ENCODE peak calls at places on chromosomes 4 and X, in four cellular contexts. One of them, this sample, is unnamed.

GRCh38 chrX:19462231-19462630 is 53.1 kb downstream of the MAP3K15 start:
- DNase-seq in HepG2: no peak
- DNase-seq in GM12878: no peak
- DNase-seq in WTC11: no peak
- DNase-seq in this sample: no peak

GRCh38 chrX:122218666-122219065 is 965.4 kb upstream of the GRIA3 start:
- DNase-seq in HepG2: no peak
- DNase-seq in WTC11: no peak
- DNase-seq in GM12878: no peak
- DNase-seq in this sample: no peak

GRCh38 chrX:129641941-129642340 is 12.8 kb downstream of the APLN start:
- DNase-seq in WTC11: no peak
- DNase-seq in GM12878: no peak
- DNase-seq in HepG2: no peak
- DNase-seq in this sample: no peak

GRCh38 chr4:10998826-10999225 is 314.3 kb upstream of the CLNK start:
- DNase-seq in WTC11: no peak
- DNase-seq in GM12878: no peak
- DNase-seq in HepG2: no peak
- DNase-seq in this sample: no peak

GRCh38 chrX:16786791-16787735 is 797 bp downstream of the TXLNG start:
- DNase-seq in HepG2: no peak
- DNase-seq in WTC11: peak; percentile 24
- DNase-seq in GM12878: no peak
- DNase-seq in this sample: peak; percentile 60

GRCh38 chr4:106305435-106306055 is 10.5 kb downstream of the TBCK start:
- DNase-seq in WTC11: no peak
- DNase-seq in GM12878: no peak
- DNase-seq in HepG2: no peak
- DNase-seq in this sample: no peak

GRCh38 chr4:100657187-100657586 is 139.4 kb upstream of the EMCN start:
- DNase-seq in GM12878: no peak
- DNase-seq in HepG2: no peak
- DNase-seq in WTC11: no peak
- DNase-seq in this sample: no peak

GRCh38 chr4:743463-744211 is 38.0 kb downstream of the PCGF3 start:
- DNase-seq in WTC11: no peak
- DNase-seq in HepG2: no peak
- DNase-seq in GM12878: no peak
- DNase-seq in this sample: no peak

GRCh38 chr4:27018076-27018475 is 157.4 kb downstream of the STIM2 start:
- DNase-seq in GM12878: no peak
- DNase-seq in WTC11: no peak
- DNase-seq in HepG2: no peak
- DNase-seq in this sample: no peak

GRCh38 chr4:74900862-74901261 is 32.1 kb upstream of the PARM1 start:
- DNase-seq in WTC11: no peak
- DNase-seq in HepG2: no peak
- DNase-seq in GM12878: no peak
- DNase-seq in this sample: no peak

GRCh38 chrX:46582325-46582724 is 8.8 kb downstream of the CHST7 start:
- DNase-seq in GM12878: no peak
- DNase-seq in HepG2: no peak
- DNase-seq in WTC11: no peak
- DNase-seq in this sample: no peak

GRCh38 chr4:24174622-24175021 is 284.8 kb upstream of the PPARGC1A start:
- DNase-seq in GM12878: no peak
- DNase-seq in WTC11: no peak
- DNase-seq in HepG2: no peak
- DNase-seq in this sample: no peak

GRCh38 chr4:152459326-152459725 is 76.6 kb downstream of the FBXW7 start:
- DNase-seq in HepG2: no peak
- DNase-seq in GM12878: no peak
- DNase-seq in WTC11: no peak
- DNase-seq in this sample: no peak

GRCh38 chr4:153075836-153076235 is 128.4 kb upstream of the TRIM2 start:
- DNase-seq in GM12878: no peak
- DNase-seq in WTC11: no peak
- DNase-seq in HepG2: no peak
- DNase-seq in this sample: no peak

GRCh38 chr4:54840992-54841768 is 183.4 kb downstream of the KIT start:
- DNase-seq in GM12878: no peak
- DNase-seq in WTC11: no peak
- DNase-seq in HepG2: no peak
- DNase-seq in this sample: no peak

GRCh38 chr4:42329421-42329820 is 67.9 kb upstream of the SHISA3 start:
- DNase-seq in GM12878: no peak
- DNase-seq in WTC11: no peak
- DNase-seq in HepG2: no peak
- DNase-seq in this sample: no peak
- TF ChIP-seq CREM in GM12878: no peak
- TF ChIP-seq CREM in WTC11: no peak
- TF ChIP-seq CREM in HepG2: no peak
- TF ChIP-seq CREM in this sample: no peak

DNA sequence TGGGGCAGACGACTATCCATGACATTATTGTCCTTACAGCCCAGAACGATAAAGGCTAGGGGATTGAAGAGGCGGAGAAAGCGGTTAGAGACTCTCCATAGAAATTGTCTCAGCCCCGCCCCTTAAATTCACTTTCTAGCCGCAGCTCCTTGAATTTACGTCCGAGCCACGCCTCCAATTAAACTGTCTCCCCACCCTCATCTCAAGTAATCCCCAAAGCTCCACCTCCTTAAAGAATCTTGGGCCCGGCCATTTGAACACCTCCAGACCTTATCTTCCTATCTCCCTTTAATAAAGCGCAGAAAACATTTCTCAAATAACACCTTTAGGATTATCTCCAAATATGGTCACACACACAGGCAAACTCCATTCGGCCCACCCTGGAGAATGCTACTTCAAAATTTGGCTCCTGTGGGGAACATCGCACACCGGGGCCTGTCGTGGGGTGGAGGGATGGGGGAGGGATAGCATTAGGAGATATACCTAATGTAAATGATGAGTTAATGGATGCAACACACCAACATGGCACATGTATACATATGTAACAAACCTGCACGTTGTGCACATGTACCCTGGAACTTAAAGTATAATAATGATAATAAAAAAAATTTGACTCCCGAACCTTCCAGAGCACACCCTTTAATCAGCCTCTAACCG is 7.2 kb upstream of the MAGIX start:
- DNase-seq in GM12878: no peak
- DNase-seq in HepG2: no peak
- DNase-seq in WTC11: peak; percentile 56
- DNase-seq in this sample: peak; percentile 79
- TF ChIP-seq CREM in GM12878: no peak
- TF ChIP-seq CREM in HepG2: no peak
- TF ChIP-seq CREM in WTC11: no peak
- TF ChIP-seq CREM in this sample: no peak

DNA sequence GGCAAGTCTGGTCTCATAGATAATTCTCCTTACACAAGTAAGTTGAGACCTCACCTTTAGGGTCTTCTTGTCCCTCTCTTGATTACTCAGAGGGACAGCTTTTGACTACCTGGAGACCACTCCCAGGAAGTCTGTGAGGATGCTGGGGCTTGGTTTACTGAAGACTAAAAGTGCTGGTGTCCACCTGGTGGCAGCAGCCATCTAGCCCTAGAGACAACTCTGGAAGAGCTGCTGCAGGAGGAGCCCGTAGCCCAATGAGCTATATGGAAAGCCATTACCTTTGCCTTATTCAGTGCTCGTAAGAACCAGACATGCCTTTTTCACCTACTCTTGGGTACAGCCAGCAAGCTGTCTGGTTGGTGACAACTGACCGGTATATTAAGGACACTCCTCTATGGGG is 7.3 kb downstream of the FGFBP2 start:
- DNase-seq in HepG2: no peak
- DNase-seq in WTC11: no peak
- DNase-seq in GM12878: no peak
- DNase-seq in this sample: no peak
- TF ChIP-seq CREM in HepG2: no peak
- TF ChIP-seq CREM in WTC11: no peak
- TF ChIP-seq CREM in GM12878: no peak
- TF ChIP-seq CREM in this sample: no peak

GRCh38 chr4:84177831-84178230 is 321.3 kb downstream of the NKX6-1 start:
- DNase-seq in GM12878: no peak
- DNase-seq in HepG2: no peak
- DNase-seq in WTC11: no peak
- DNase-seq in this sample: no peak
- TF ChIP-seq CREM in GM12878: no peak
- TF ChIP-seq CREM in HepG2: no peak
- TF ChIP-seq CREM in WTC11: no peak
- TF ChIP-seq CREM in this sample: no peak

DNA sequence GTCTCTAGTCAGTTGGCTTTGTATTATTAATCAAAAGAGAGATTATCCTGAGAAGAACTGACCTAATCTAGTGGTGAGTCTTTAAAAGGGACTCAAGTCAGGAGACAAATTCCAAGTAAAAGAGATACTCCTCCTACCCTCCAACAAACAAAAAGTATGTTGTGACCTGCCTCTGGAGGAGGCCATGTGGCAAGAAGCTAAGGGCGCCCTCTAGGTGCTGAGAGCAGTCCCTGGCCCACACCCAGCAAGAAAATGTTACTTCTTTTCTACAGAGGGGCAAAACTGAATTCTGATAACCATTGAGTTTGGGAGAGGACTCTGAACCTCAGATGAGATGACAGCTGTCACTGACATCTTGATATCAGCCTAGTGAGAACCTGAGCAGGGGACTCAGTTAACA is 953.6 kb upstream of the AGA start:
- DNase-seq in HepG2: no peak
- DNase-seq in GM12878: no peak
- DNase-seq in WTC11: no peak
- DNase-seq in this sample: no peak
- TF ChIP-seq CREM in HepG2: no peak
- TF ChIP-seq CREM in GM12878: no peak
- TF ChIP-seq CREM in WTC11: no peak
- TF ChIP-seq CREM in this sample: no peak

GRCh38 chrX:10900585-10901289 is 210.4 kb upstream of the HCCS start:
- DNase-seq in HepG2: peak; percentile 82
- DNase-seq in GM12878: no peak
- DNase-seq in WTC11: no peak
- DNase-seq in this sample: no peak
- TF ChIP-seq CREM in HepG2: peak; percentile 20
- TF ChIP-seq CREM in GM12878: no peak
- TF ChIP-seq CREM in WTC11: no peak
- TF ChIP-seq CREM in this sample: no peak